ENCODE peak calls at places on chromosome 11, in nine cellular contexts. D is GM10248; Q is astrocyte of the spinal cord; A is GM23248; B is sigmoid colon; Z is head of caudate nucleus; V is G401; E is T-helper 2 cell; K is activated CD4-positive, alpha-beta T cell treated with anti-CD3 and anti-CD28 coated beads for 4 hours. M is an unnamed sample.

GRCh38 chr11:69530278-69531070 is 49.0 kb downstream of the LINC01488 start:
- DNase-seq in K (no peak), Z (peak), D (no peak), V (no peak), Q (no peak), B (peak), A (no peak), E (no peak), M (no peak)

GRCh38 chr11:2561283-2562180 is 116.7 kb downstream of the KCNQ1 start:
- DNase-seq in V (no peak), Q (no peak), D (no peak), Z (no peak), B (peak), A (no peak), K (no peak), E (no peak), M (no peak)

GRCh38 chr11:106457727-106458126 is 380.3 kb downstream of the AASDHPPT start:
- DNase-seq in K (no peak), E (no peak), A (peak), Q (peak), D (no peak), B (no peak), V (no peak), Z (no peak), M (no peak)

GRCh38 chr11:130299978-130300377 is 14.7 kb downstream of the ZBTB44 start:
- DNase-seq in Q (no peak), B (no peak), A (no peak), V (no peak), D (no peak), K (no peak), Z (no peak), E (no peak), M (no peak)

GRCh38 chr11:68021167-68021787 is 9.2 kb upstream of the NDUFS8 start:
- DNase-seq in V (no peak), B (no peak), E (no peak), Z (no peak), K (no peak), D (no peak), A (no peak), Q (no peak), M (no peak)

GRCh38 chr11:31813961-31814868 is 3.1 kb upstream of the PAX6 start:
- DNase-seq in K (no peak), V (peak), Z (no peak), Q (no peak), B (peak), D (peak), A (no peak), E (no peak), M (no peak)

GRCh38 chr11:94602430-94603372 is 35.5 kb downstream of the PIWIL4 start:
- DNase-seq in B (peak), D (peak), K (peak), Q (peak), V (peak), A (peak), Z (peak), E (no peak), M (no peak)

GRCh38 chr11:128407962-128408361 is 179.4 kb downstream of the ETS1 start:
- DNase-seq in D (no peak), Z (no peak), V (no peak), E (no peak), K (no peak), B (no peak), Q (peak), A (peak), M (no peak)

GRCh38 chr11:33930317-33931021 is 38.6 kb upstream of the LMO2 start:
- DNase-seq in D (no peak), Q (no peak), A (peak), V (no peak), K (no peak), Z (no peak), B (no peak), E (no peak), M (no peak)

GRCh38 chr11:132784441-132784840 is 747.9 kb downstream of the OPCML start:
- DNase-seq in K (no peak), E (no peak), Z (no peak), B (no peak), D (no peak), Q (peak), A (peak), V (no peak), M (no peak)